ENCODE peak calls at places on chromosome 2, in six cellular contexts. B, S, O, D, X and P are unnamed samples.

GRCh38 chr2:109532728-109533076 is 81.1 kb downstream of the SEPTIN10 start:
- DNase-seq in B (no peak), S (no peak), D (no peak), X (no peak), O (no peak), P (no peak)

GRCh38 chr2:171794918-171795317 is 99.1 kb downstream of the SLC25A12 start:
- DNase-seq in O (no peak), X (no peak), B (no peak), D (no peak), S (peak; percentile 44), P (peak; percentile 54)

GRCh38 chr2:239726631-239727181 is 298.4 kb downstream of the NDUFA10 start:
- DNase-seq in X (peak; percentile 7), O (peak; percentile 34), D (no peak), B (no peak), S (no peak), P (no peak)

GRCh38 chr2:210546424-210547223 is 9.8 kb upstream of the CPS1 start:
- DNase-seq in D (no peak), S (peak; percentile 49), X (no peak), B (no peak), O (peak; percentile 54), P (no peak)

GRCh38 chr2:230828272-230828961 is 36.3 kb upstream of the ITM2C start:
- DNase-seq in B (no peak), D (no peak), S (no peak), X (peak; percentile 33), O (peak; percentile 60), P (no peak)

GRCh38 chr2:113755690-113756063 is 765 bp downstream of the SLC35F5 start:
- DNase-seq in B (no peak), S (no peak), D (no peak), O (no peak), X (no peak), P (peak; percentile 49)

GRCh38 chr2:10620481-10620880 is 69.3 kb downstream of the NOL10 start:
- DNase-seq in B (no peak), D (no peak), S (no peak), X (no peak), O (no peak), P (no peak)

GRCh38 chr2:121372082-121372481 is 87.1 kb upstream of the TFCP2L1 start:
- DNase-seq in D (no peak), B (no peak), X (no peak), S (no peak), O (no peak), P (no peak)

GRCh38 chr2:10993001-10993481 is 81.3 kb downstream of the KCNF1 start:
- DNase-seq in S (no peak), D (no peak), O (no peak), X (no peak), B (no peak), P (no peak)

GRCh38 chr2:141554810-141555209 is 576.0 kb downstream of the LRP1B start:
- DNase-seq in B (no peak), D (peak; percentile 24), X (no peak), O (no peak), S (peak; percentile 63), P (peak; percentile 74)

GRCh38 chr2:83006991-83007390 is 1452.1 kb downstream of the SUCLG1 start:
- DNase-seq in X (no peak), D (no peak), S (no peak), B (no peak), O (no peak), P (no peak)

GRCh38 chr2:190352668-190353536 is 9.5 kb downstream of the INPP1 start:
- DNase-seq in O (peak; percentile 35), X (no peak), B (no peak), S (peak; percentile 87), D (peak; percentile 55), P (no peak)

GRCh38 chr2:190351955-190352354 is 8.6 kb downstream of the INPP1 start:
- DNase-seq in B (no peak), D (no peak), X (no peak), S (no peak), O (no peak), P (peak; percentile 74)

GRCh38 chr2:190354003-190354690 is 10.8 kb downstream of the INPP1 start:
- DNase-seq in B (no peak), D (no peak), S (no peak), X (no peak), O (no peak), P (no peak)

GRCh38 chr2:190355968-190356657 is 12.7 kb downstream of the INPP1 start:
- DNase-seq in S (no peak), D (no peak), O (no peak), X (no peak), B (no peak), P (no peak)

DNA sequence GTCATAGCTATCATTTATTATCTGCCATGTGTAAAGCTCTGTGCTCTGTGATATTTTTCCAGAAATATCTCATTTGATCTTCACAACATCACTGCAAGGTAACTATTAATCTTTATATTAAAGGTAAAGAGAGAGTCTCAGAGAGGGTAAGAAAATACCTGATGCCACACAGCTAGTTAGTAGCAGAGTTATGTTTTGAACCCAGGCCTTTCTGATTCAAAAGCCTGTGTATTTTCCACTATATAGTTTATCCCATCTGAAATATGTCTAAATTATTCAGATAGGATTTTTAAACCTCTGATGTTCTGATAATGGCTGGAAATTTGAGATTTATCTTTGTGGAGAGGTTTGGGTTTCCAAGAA is 10.1 kb downstream of the INPP1 start:
- DNase-seq in S (no peak), X (no peak), O (no peak), B (no peak), D (no peak), P (no peak)
- H3K27ac ChIP-seq in S (no peak overlapping the region), X (peak overlapping the region; percentile 65), O (no peak overlapping the region), B (no peak overlapping the region), D (peak overlapping the region; percentile 82), P (no peak overlapping the region)

GRCh38 chr2:100675373-100675772 is 112.6 kb downstream of the PDCL3 start:
- DNase-seq in O (no peak), B (no peak), X (no peak), S (no peak), D (no peak), P (no peak)

GRCh38 chr2:100673115-100673514 is 110.3 kb downstream of the PDCL3 start:
- DNase-seq in D (no peak), X (no peak), S (no peak), B (no peak), O (no peak), P (no peak)

GRCh38 chr2:100673691-100674485 is 111.1 kb downstream of the PDCL3 start:
- DNase-seq in S (peak; percentile 25), X (no peak), B (no peak), O (peak; percentile 50), D (no peak), P (no peak)

GRCh38 chr2:100675855-100676254 is 113.1 kb downstream of the PDCL3 start:
- DNase-seq in D (no peak), S (no peak), O (no peak), B (no peak), X (no peak), P (no peak)

GRCh38 chr2:100674671-100675070 is 111.9 kb downstream of the PDCL3 start:
- DNase-seq in S (no peak), D (no peak), O (no peak), X (no peak), B (no peak), P (no peak)
- H3K27ac ChIP-seq in S (no peak overlapping the region), D (no peak overlapping the region), O (no peak overlapping the region), X (no peak overlapping the region), B (no peak overlapping the region), P (no peak overlapping the region)

GRCh38 chr2:8615252-8616083 is 66.4 kb upstream of the ID2 start:
- DNase-seq in O (peak; percentile 71), S (no peak), X (no peak), B (no peak), D (no peak), P (no peak)

GRCh38 chr2:8617048-8617447 is 64.8 kb upstream of the ID2 start:
- DNase-seq in X (no peak), D (no peak), B (peak; percentile 38), O (no peak), S (no peak), P (no peak)

GRCh38 chr2:8617590-8617989 is 64.3 kb upstream of the ID2 start:
- DNase-seq in X (no peak), B (no peak), O (no peak), D (no peak), S (no peak), P (no peak)

GRCh38 chr2:8614646-8615045 is 67.2 kb upstream of the ID2 start:
- DNase-seq in O (no peak), D (no peak), X (no peak), B (no peak), S (no peak), P (no peak)

DNA sequence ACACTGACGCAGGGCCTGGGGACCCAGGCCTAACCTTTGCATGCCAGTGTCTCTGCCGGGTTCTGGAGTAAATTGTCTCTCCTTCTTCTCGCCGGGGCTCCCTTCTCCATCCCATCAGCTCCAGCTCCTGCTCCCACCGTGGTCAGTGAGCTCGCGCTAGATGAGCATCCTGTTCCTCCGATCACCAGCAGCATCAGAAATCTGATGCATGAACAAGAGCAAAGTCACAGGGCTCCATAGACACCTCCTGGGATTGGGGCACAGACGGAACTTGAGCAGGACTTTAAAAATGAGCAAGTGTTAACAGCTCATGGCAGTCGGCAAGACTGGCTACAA is 65.8 kb upstream of the ID2 start:
- DNase-seq in O (no peak), D (no peak), B (no peak), S (no peak), X (no peak), P (no peak)
- H3K27ac ChIP-seq in O (peak overlapping the region; percentile 55), D (no peak overlapping the region), B (no peak overlapping the region), S (peak overlapping the region; percentile 59), X (no peak overlapping the region), P (no peak overlapping the region)

GRCh38 chr2:7693246-7694065 is 776.2 kb downstream of the RNF144A start:
- DNase-seq in O (no peak), X (no peak), B (no peak), S (no peak), D (no peak), P (no peak)
- H3K27ac ChIP-seq in O (no peak overlapping the region), X (no peak overlapping the region), B (no peak overlapping the region), S (no peak overlapping the region), D (no peak overlapping the region), P (no peak overlapping the region)